ENCODE peak calls at places on chromosomes 11 and 22, in six cellular contexts. Q is mesenchymal stem cell, H is colonic mucosa, E is HCT116, N is IMR-90, O is adipocyte. S is an unnamed sample.
A peak's percentile ranks its signal among the peaks of the same experiment; 100 is the strongest.

GRCh38 chr11:92979176-92979575 is 9.7 kb downstream of the MTNR1B start:
- DNase-seq in Q (peak; percentile 15), H (no peak), E (no peak), N (peak; percentile 89), O (peak; percentile 11), S (no peak)

GRCh38 chr22:32476804-32477203 is 2.2 kb downstream of the FBXO7 start:
- DNase-seq in Q (no peak), H (no peak), E (no peak), N (no peak), O (no peak), S (no peak)

GRCh38 chr11:49208006-49208721 is at the start of gene FOLH1:
- DNase-seq in Q (no peak), H (peak; percentile 18), E (no peak), N (no peak), O (no peak), S (peak; percentile 62)

GRCh38 chr11:71414645-71415044 is 33.5 kb downstream of the DHCR7 start:
- DNase-seq in Q (no peak), H (no peak), E (no peak), N (no peak), O (no peak), S (no peak)

GRCh38 chr11:128262463-128263345 is 324.7 kb downstream of the ETS1 start:
- DNase-seq in Q (no peak), H (no peak), E (no peak), N (no peak), O (no peak), S (no peak)

GRCh38 chr11:83157755-83158473 is 983 bp downstream of the PCF11 start:
- DNase-seq in Q (peak; percentile 68), H (peak; percentile 65), E (no peak), N (peak; percentile 33), O (peak; percentile 79), S (peak; percentile 79)

GRCh38 chr11:28636033-28636432 is 527.8 kb downstream of the METTL15 start:
- DNase-seq in Q (no peak), H (no peak), E (no peak), N (no peak), O (peak; percentile 17), S (no peak)

GRCh38 chr11:78094250-78094649 is 14.6 kb upstream of the NDUFC2 start:
- DNase-seq in Q (no peak), H (no peak), E (no peak), N (no peak), O (no peak), S (no peak)

GRCh38 chr11:135017296-135017695 is 605.3 kb upstream of the B3GAT1 start:
- DNase-seq in Q (no peak), H (no peak), E (no peak), N (no peak), O (no peak), S (no peak)

GRCh38 chr22:45598596-45599217 is 72.9 kb upstream of the ATXN10 start:
- DNase-seq in Q (no peak), H (no peak), E (no peak), N (no peak), O (no peak), S (peak; percentile 46)

GRCh38 chr11:36075053-36075452 is 131.2 kb downstream of the LDLRAD3 start:
- DNase-seq in Q (peak; percentile 94), H (no peak), E (no peak), N (peak; percentile 91), O (peak; percentile 70), S (no peak)

GRCh38 chr11:68120212-68121066 is 749 bp downstream of the CHKA start:
- DNase-seq in Q (peak; percentile 58), H (peak; percentile 68), E (no peak), N (peak; percentile 26), O (peak; percentile 74), S (peak; percentile 91)

GRCh38 chr11:11081273-11081672 is 223.4 kb upstream of the ZBED5 start:
- DNase-seq in Q (no peak), H (no peak), E (no peak), N (no peak), O (peak; percentile 25), S (no peak)

GRCh38 chr11:90243534-90243933 is 20.7 kb upstream of the CHORDC1 start:
- DNase-seq in Q (no peak), H (no peak), E (no peak), N (no peak), O (no peak), S (no peak)

GRCh38 chr22:37148031-37148651 is 1.6 kb downstream of the IL2RB start:
- DNase-seq in Q (no peak), H (no peak), E (no peak), N (no peak), O (no peak), S (peak; percentile 60)

GRCh38 chr11:78298216-78298860 is 109.6 kb downstream of the USP35 start:
- DNase-seq in Q (no peak), H (no peak), E (no peak), N (peak; percentile 41), O (no peak), S (no peak)

GRCh38 chr11:2306971-2307732 is 5.3 kb downstream of the TSPAN32 start:
- DNase-seq in Q (peak; percentile 22), H (no peak), E (no peak), N (peak; percentile 27), O (no peak), S (peak; percentile 83)

GRCh38 chr11:107666911-107667568 is 44.8 kb downstream of the SLN start:
- DNase-seq in Q (no peak), H (no peak), E (no peak), N (no peak), O (no peak), S (no peak)

GRCh38 chr11:65422633-65423515 is at the start of gene NEAT1:
- DNase-seq in Q (peak; percentile 98), H (peak; percentile 100), E (peak; percentile 79), N (peak; percentile 92), O (peak; percentile 94), S (peak; percentile 99)

GRCh38 chr22:32693102-32693501 is 108.4 kb upstream of the TIMP3 start:
- DNase-seq in Q (no peak), H (no peak), E (no peak), N (no peak), O (no peak), S (no peak)

GRCh38 chr22:27682438-27682837 is 119.1 kb downstream of the MN1 start:
- DNase-seq in Q (no peak), H (no peak), E (no peak), N (no peak), O (no peak), S (no peak)

GRCh38 chr11:128180446-128181089 is 406.8 kb downstream of the ETS1 start:
- DNase-seq in Q (peak; percentile 77), H (no peak), E (no peak), N (peak; percentile 92), O (peak; percentile 74), S (no peak)

GRCh38 chr22:23912293-23912903 is 18.2 kb downstream of the MIF start:
- DNase-seq in Q (no peak), H (no peak), E (no peak), N (no peak), O (no peak), S (no peak)

GRCh38 chr11:94175545-94175944 is 46.9 kb downstream of the PANX1 start:
- DNase-seq in Q (peak; percentile 90), H (no peak), E (no peak), N (peak; percentile 86), O (peak; percentile 90), S (no peak)

GRCh38 chr11:1633864-1634263 is 4.3 kb downstream of the KRTAP5-5 start:
- DNase-seq in Q (no peak), H (no peak), E (no peak), N (no peak), O (no peak), S (peak; percentile 27)

GRCh38 chr11:19511413-19512183 is 201.0 kb upstream of the NAV2 start:
- DNase-seq in Q (peak; percentile 52), H (peak; percentile 23), E (no peak), N (no peak), O (no peak), S (peak; percentile 91)

GRCh38 chr11:122392508-122392907 is 263.0 kb upstream of the UBASH3B start:
- DNase-seq in Q (no peak), H (no peak), E (no peak), N (no peak), O (no peak), S (no peak)

DNA sequence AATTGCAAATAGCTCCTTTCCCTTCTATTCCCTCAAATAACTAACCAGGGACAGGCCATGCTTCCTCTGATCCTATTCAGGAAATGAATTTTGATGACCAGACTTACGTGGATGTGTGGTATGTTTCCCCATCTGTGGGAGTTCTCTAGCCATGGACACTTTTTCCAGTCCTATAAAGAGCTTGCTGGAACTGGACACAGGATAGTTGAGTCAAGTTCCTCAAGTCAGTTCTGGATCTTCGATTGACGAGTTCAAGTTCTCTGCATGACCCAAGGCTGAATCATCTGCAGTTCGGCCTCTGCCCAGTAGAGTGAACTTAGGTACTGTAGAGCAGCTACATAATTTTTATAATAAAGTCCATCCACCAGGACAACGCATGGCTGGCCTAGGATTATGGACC is 52.7 kb upstream of the CCND1 start:
- DNase-seq in Q (peak; percentile 58), H (no peak), E (peak; percentile 54), N (peak; percentile 87), O (peak; percentile 47), S (no peak)
- H3K9ac ChIP-seq in Q (peak overlapping the region; percentile 70), H (no peak overlapping the region), E (no peak overlapping the region), N (no peak overlapping the region), O (no peak overlapping the region), S (no peak overlapping the region)

GRCh38 chr11:8839306-8839956 is 71.6 kb upstream of the AKIP1 start:
- DNase-seq in Q (no peak), H (no peak), E (no peak), N (no peak), O (peak; percentile 15), S (no peak)
- H3K9ac ChIP-seq in Q (no peak overlapping the region), H (no peak overlapping the region), E (no peak overlapping the region), N (no peak overlapping the region), O (no peak overlapping the region), S (no peak overlapping the region)

GRCh38 chr11:125071408-125071807 is 8.3 kb downstream of the SLC37A2 start:
- DNase-seq in Q (no peak), H (no peak), E (no peak), N (no peak), O (no peak), S (no peak)
- H3K9ac ChIP-seq in Q (no peak overlapping the region), H (no peak overlapping the region), E (peak overlapping the region; percentile 37), N (no peak overlapping the region), O (no peak overlapping the region), S (no peak overlapping the region)

GRCh38 chr11:123773959-123774358 is 19.6 kb upstream of the OR6X1 start:
- DNase-seq in Q (no peak), H (no peak), E (no peak), N (no peak), O (no peak), S (no peak)

GRCh38 chr11:123773026-123773425 is 18.7 kb upstream of the OR6X1 start:
- DNase-seq in Q (no peak), H (no peak), E (no peak), N (no peak), O (no peak), S (no peak)

GRCh38 chr11:123771664-123772063 is 17.3 kb upstream of the OR6X1 start:
- DNase-seq in Q (no peak), H (no peak), E (no peak), N (no peak), O (no peak), S (no peak)

GRCh38 chr11:123775274-123775673 is 21.0 kb upstream of the OR6X1 start:
- DNase-seq in Q (no peak), H (no peak), E (no peak), N (no peak), O (no peak), S (no peak)

DNA sequence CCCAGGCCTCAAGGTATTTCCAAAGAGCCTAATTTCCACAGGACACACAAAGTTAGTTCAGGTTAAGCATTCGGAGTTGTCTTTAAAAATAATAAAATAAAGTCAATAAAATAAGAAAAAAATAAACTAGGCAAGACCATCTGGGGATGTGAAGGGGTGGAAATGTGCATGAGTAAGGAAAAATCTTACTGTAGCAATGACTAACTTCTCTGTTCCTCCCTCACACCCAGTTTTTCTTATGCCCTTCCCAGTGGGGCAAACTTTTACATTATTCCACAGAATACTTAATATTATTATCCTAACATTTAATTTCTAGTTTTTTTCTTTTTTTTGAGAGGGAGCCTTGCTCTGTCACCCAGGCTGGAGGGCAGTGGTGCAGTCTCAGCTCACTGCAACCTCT is 21.8 kb upstream of the OR6X1 start:
- DNase-seq in Q (no peak), H (no peak), E (no peak), N (no peak), O (no peak), S (no peak)
- H3K9ac ChIP-seq in Q (no peak overlapping the region), H (no peak overlapping the region), E (no peak overlapping the region), N (no peak overlapping the region), O (no peak overlapping the region), S (no peak overlapping the region)